ENCODE peak calls at places on chromosome 22, in eight cellular contexts. N is mucosa of gallbladder; J is H4; T is GDM1; O is fibroblast of the aortic adventitia; E is astrocyte of the spinal cord; R is naive thymus-derived CD8-positive, alpha-beta T cell; V is endodermal cell. U is an unnamed sample.
A peak's percentile ranks its signal among the peaks of the same experiment; 100 is the strongest.

GRCh38 chr22:47615051-47615450 is 852.6 kb downstream of the TBC1D22A start:
- DNase-seq in R (no peak), T (no peak), E (no peak), J (no peak), O (no peak), N (no peak), V (peak; percentile 28), U (no peak)

GRCh38 chr22:49184736-49185135 is 642.9 kb downstream of the BRD1 start:
- DNase-seq in E (no peak), J (no peak), V (no peak), R (no peak), N (no peak), O (no peak), T (no peak), U (no peak)

GRCh38 chr22:28183078-28183870 is 264.2 kb upstream of the PITPNB start:
- DNase-seq in N (no peak), R (no peak), V (no peak), O (no peak), T (no peak), E (no peak), J (no peak), U (no peak)

GRCh38 chr22:37797874-37798500 is 9.7 kb upstream of the GCAT start:
- DNase-seq in J (no peak), E (no peak), R (no peak), V (no peak), T (no peak), N (no peak), O (no peak), U (no peak)

GRCh38 chr22:48354082-48354481 is 1473.6 kb downstream of the BRD1 start:
- DNase-seq in N (no peak), T (no peak), E (no peak), R (no peak), J (no peak), V (no peak), O (no peak), U (no peak)

GRCh38 chr22:37196539-37197450 is 8.7 kb upstream of the C1QTNF6 start:
- DNase-seq in T (no peak), J (peak; percentile 65), V (no peak), R (peak; percentile 40), O (peak; percentile 93), N (peak; percentile 84), E (peak; percentile 77), U (no peak)

GRCh38 chr22:37291559-37292298 is 9.4 kb downstream of the CYTH4 start:
- DNase-seq in R (no peak), N (no peak), T (no peak), E (no peak), O (no peak), V (no peak), J (no peak), U (no peak)

GRCh38 chr22:19610518-19611253 is 86.5 kb upstream of the CLDN5 start:
- DNase-seq in R (no peak), N (no peak), T (no peak), E (no peak), O (no peak), V (peak; percentile 80), J (no peak), U (no peak)

GRCh38 chr22:36383110-36383581 is 4.6 kb downstream of the MYH9 start:
- DNase-seq in R (no peak), N (peak; percentile 65), E (peak; percentile 93), O (peak; percentile 64), T (no peak), J (peak; percentile 62), V (no peak), U (no peak)

GRCh38 chr22:22733881-22734373 is 89.5 kb downstream of the GGTLC2 start:
- DNase-seq in V (no peak), J (no peak), T (no peak), R (no peak), N (no peak), O (no peak), E (no peak), U (no peak)

GRCh38 chr22:22887621-22888503 is at the start of gene IGLL5:
- DNase-seq in V (peak; percentile 25), N (no peak), J (no peak), E (no peak), R (no peak), O (no peak), T (no peak), U (no peak)

GRCh38 chr22:39958009-39958711 is 2.0 kb upstream of the TMA7B start:
- DNase-seq in T (no peak), O (no peak), V (no peak), E (no peak), J (no peak), R (peak; percentile 58), N (no peak), U (no peak)

GRCh38 chr22:31103899-31104694 is 3.3 kb downstream of the SELENOM start:
- DNase-seq in V (no peak), E (no peak), J (no peak), O (no peak), N (no peak), T (no peak), R (peak; percentile 54), U (no peak)

GRCh38 chr22:11628651-11629511 is 3899.1 kb upstream of the OR11H1 start:
- DNase-seq in J (no peak), E (no peak), T (no peak), V (no peak), O (no peak), R (no peak), N (no peak), U (no peak)

GRCh38 chr22:46547179-46547882 is 9.9 kb upstream of the CELSR1 start:
- DNase-seq in V (peak; percentile 59), J (no peak), E (peak; percentile 66), T (no peak), N (no peak), R (no peak), O (peak; percentile 86), U (no peak)

GRCh38 chr22:45286854-45287551 is 2.3 kb downstream of the UPK3A start:
- DNase-seq in O (no peak), N (no peak), T (no peak), E (no peak), V (no peak), J (no peak), R (no peak), U (no peak)

GRCh38 chr22:30309981-30310672 is 16.6 kb downstream of the TBC1D10A start:
- DNase-seq in T (peak; percentile 22), J (peak; percentile 31), E (no peak), V (no peak), O (peak; percentile 70), N (peak; percentile 70), R (peak; percentile 75), U (no peak)